ENCODE peak calls at places on chromosome 12, in six cellular contexts. One of them, this sample, is unnamed.

GRCh38 chr12:8916154-8916553 is 1.8 kb downstream of the PHC1 start:
- DNase-seq in fibroblast of mammary gland: no peak
- DNase-seq in posterior vena cava: no peak
- DNase-seq in Kasumi-1: no peak
- DNase-seq in activated naive CD8-positive, alpha-beta T cell treated with anti-CD3 and anti-CD28 coated beads for 36 hours: no peak
- DNase-seq in retina: no peak
- DNase-seq in this sample: no peak

GRCh38 chr12:47362131-47362686 is 282.4 kb upstream of the AMIGO2 start:
- DNase-seq in fibroblast of mammary gland: no peak
- DNase-seq in posterior vena cava: no peak
- DNase-seq in Kasumi-1: no peak
- DNase-seq in activated naive CD8-positive, alpha-beta T cell treated with anti-CD3 and anti-CD28 coated beads for 36 hours: no peak
- DNase-seq in retina: no peak
- DNase-seq in this sample: no peak

GRCh38 chr12:32467959-32468863 is 68.9 kb downstream of the FGD4 start:
- DNase-seq in fibroblast of mammary gland: no peak
- DNase-seq in posterior vena cava: no peak
- DNase-seq in Kasumi-1: no peak
- DNase-seq in activated naive CD8-positive, alpha-beta T cell treated with anti-CD3 and anti-CD28 coated beads for 36 hours: no peak
- DNase-seq in retina: no peak
- DNase-seq in this sample: no peak

GRCh38 chr12:67630373-67631088 is 18.0 kb upstream of the DYRK2 start:
- DNase-seq in fibroblast of mammary gland: no peak
- DNase-seq in posterior vena cava: no peak
- DNase-seq in Kasumi-1: peak; percentile 90
- DNase-seq in activated naive CD8-positive, alpha-beta T cell treated with anti-CD3 and anti-CD28 coated beads for 36 hours: peak; percentile 82
- DNase-seq in retina: peak; percentile 26
- DNase-seq in this sample: no peak

GRCh38 chr12:94146166-94146565 is 2.2 kb upstream of the PLXNC1 start:
- DNase-seq in fibroblast of mammary gland: no peak
- DNase-seq in posterior vena cava: no peak
- DNase-seq in Kasumi-1: no peak
- DNase-seq in activated naive CD8-positive, alpha-beta T cell treated with anti-CD3 and anti-CD28 coated beads for 36 hours: no peak
- DNase-seq in retina: peak; percentile 21
- DNase-seq in this sample: no peak

GRCh38 chr12:49537231-49537708 is 1.6 kb upstream of the KCNH3 start:
- DNase-seq in fibroblast of mammary gland: no peak
- DNase-seq in posterior vena cava: peak; percentile 63
- DNase-seq in Kasumi-1: no peak
- DNase-seq in activated naive CD8-positive, alpha-beta T cell treated with anti-CD3 and anti-CD28 coated beads for 36 hours: no peak
- DNase-seq in retina: no peak
- DNase-seq in this sample: no peak

GRCh38 chr12:121005346-121005815 is 10.9 kb downstream of the C12orf43 start:
- DNase-seq in fibroblast of mammary gland: peak; percentile 53
- DNase-seq in posterior vena cava: no peak
- DNase-seq in Kasumi-1: peak; percentile 68
- DNase-seq in activated naive CD8-positive, alpha-beta T cell treated with anti-CD3 and anti-CD28 coated beads for 36 hours: peak; percentile 53
- DNase-seq in retina: peak; percentile 15
- DNase-seq in this sample: peak; percentile 85

GRCh38 chr12:101634724-101635123 is 40.0 kb downstream of the MYBPC1 start:
- DNase-seq in fibroblast of mammary gland: no peak
- DNase-seq in posterior vena cava: no peak
- DNase-seq in Kasumi-1: no peak
- DNase-seq in activated naive CD8-positive, alpha-beta T cell treated with anti-CD3 and anti-CD28 coated beads for 36 hours: no peak
- DNase-seq in retina: no peak
- DNase-seq in this sample: no peak

GRCh38 chr12:62248873-62249272 is 11.3 kb upstream of the USP15 start:
- DNase-seq in fibroblast of mammary gland: peak; percentile 19
- DNase-seq in posterior vena cava: no peak
- DNase-seq in Kasumi-1: no peak
- DNase-seq in activated naive CD8-positive, alpha-beta T cell treated with anti-CD3 and anti-CD28 coated beads for 36 hours: no peak
- DNase-seq in retina: no peak
- DNase-seq in this sample: no peak

GRCh38 chr12:121015825-121016766 is at the start of gene C12orf43:
- DNase-seq in fibroblast of mammary gland: peak; percentile 87
- DNase-seq in posterior vena cava: peak; percentile 97
- DNase-seq in Kasumi-1: peak; percentile 95
- DNase-seq in activated naive CD8-positive, alpha-beta T cell treated with anti-CD3 and anti-CD28 coated beads for 36 hours: peak; percentile 90
- DNase-seq in retina: peak; percentile 92
- DNase-seq in this sample: peak; percentile 96

GRCh38 chr12:97229036-97229435 is 233.6 kb upstream of the RMST start:
- DNase-seq in fibroblast of mammary gland: no peak
- DNase-seq in posterior vena cava: no peak
- DNase-seq in Kasumi-1: no peak
- DNase-seq in activated naive CD8-positive, alpha-beta T cell treated with anti-CD3 and anti-CD28 coated beads for 36 hours: no peak
- DNase-seq in retina: no peak
- DNase-seq in this sample: no peak

GRCh38 chr12:106646472-106646871 is 63.7 kb downstream of the RFX4 start:
- DNase-seq in fibroblast of mammary gland: no peak
- DNase-seq in posterior vena cava: no peak
- DNase-seq in Kasumi-1: no peak
- DNase-seq in activated naive CD8-positive, alpha-beta T cell treated with anti-CD3 and anti-CD28 coated beads for 36 hours: no peak
- DNase-seq in retina: no peak
- DNase-seq in this sample: no peak

GRCh38 chr12:114984641-114985041 is 300.7 kb upstream of the TBX3 start:
- DNase-seq in fibroblast of mammary gland: no peak
- DNase-seq in posterior vena cava: no peak
- DNase-seq in Kasumi-1: no peak
- DNase-seq in activated naive CD8-positive, alpha-beta T cell treated with anti-CD3 and anti-CD28 coated beads for 36 hours: no peak
- DNase-seq in retina: no peak
- DNase-seq in this sample: no peak

GRCh38 chr12:95385646-95386045 is 88.3 kb upstream of the METAP2 start:
- DNase-seq in fibroblast of mammary gland: peak; percentile 54
- DNase-seq in posterior vena cava: no peak
- DNase-seq in Kasumi-1: no peak
- DNase-seq in activated naive CD8-positive, alpha-beta T cell treated with anti-CD3 and anti-CD28 coated beads for 36 hours: no peak
- DNase-seq in retina: no peak
- DNase-seq in this sample: no peak

GRCh38 chr12:31234955-31235867 is 90.7 kb downstream of the SINHCAF start:
- DNase-seq in fibroblast of mammary gland: peak; percentile 16
- DNase-seq in posterior vena cava: peak; percentile 76
- DNase-seq in Kasumi-1: no peak
- DNase-seq in activated naive CD8-positive, alpha-beta T cell treated with anti-CD3 and anti-CD28 coated beads for 36 hours: no peak
- DNase-seq in retina: peak; percentile 62
- DNase-seq in this sample: peak; percentile 82

GRCh38 chr12:6204533-6205143 is 4.4 kb downstream of the CD9 start:
- DNase-seq in fibroblast of mammary gland: no peak
- DNase-seq in posterior vena cava: no peak
- DNase-seq in Kasumi-1: no peak
- DNase-seq in activated naive CD8-positive, alpha-beta T cell treated with anti-CD3 and anti-CD28 coated beads for 36 hours: no peak
- DNase-seq in retina: no peak
- DNase-seq in this sample: no peak

GRCh38 chr12:113214938-113215400 is 6.3 kb upstream of the TPCN1 start:
- DNase-seq in fibroblast of mammary gland: peak; percentile 98
- DNase-seq in posterior vena cava: peak; percentile 87
- DNase-seq in Kasumi-1: peak; percentile 26
- DNase-seq in activated naive CD8-positive, alpha-beta T cell treated with anti-CD3 and anti-CD28 coated beads for 36 hours: peak; percentile 27
- DNase-seq in retina: no peak
- DNase-seq in this sample: no peak

This sample was measured in ecto neural progenitor cell.